ENCODE peak calls at places on chromosomes 5 and 9, in six cellular contexts. V is heart right ventricle, F is body of pancreas, N is vagina, G is K562, X is transverse colon. Y is an unnamed sample. For H3K4me1, the result is how much of the 10 kb centered on the place peaks cover.

GRCh38 chr9:1047605-1048235 is 2.4 kb upstream of the DMRT2 start:
- DNase-seq in V (no peak), F (peak), N (no peak), G (no peak), X (peak), Y (peak)

GRCh38 chr9:108151161-108151586 is 661.6 kb upstream of the KLF4 start:
- DNase-seq in V (peak), F (no peak), N (no peak), G (no peak), X (no peak), Y (no peak)

GRCh38 chr9:127887792-127888191 is 10.3 kb upstream of the AK1 start:
- DNase-seq in V (no peak), F (no peak), N (no peak), G (no peak), X (no peak), Y (no peak)

GRCh38 chr5:139392678-139393496 is 2.0 kb downstream of the PROB1 start:
- DNase-seq in V (peak), F (peak), N (no peak), G (no peak), X (peak), Y (peak)

GRCh38 chr5:125357660-125358059 is 611.2 kb upstream of the ZNF608 start:
- DNase-seq in V (no peak), F (no peak), N (no peak), G (no peak), X (no peak), Y (no peak)

GRCh38 chr5:138654281-138654867 is 79.2 kb upstream of the HSPA9 start:
- DNase-seq in V (no peak), F (no peak), N (no peak), G (peak), X (no peak), Y (no peak)

GRCh38 chr9:32524558-32525461 is 1.2 kb downstream of the RIGI start:
- DNase-seq in V (no peak), F (peak), N (no peak), G (no peak), X (no peak), Y (no peak)

GRCh38 chr5:107670028-107670926 is 460 bp downstream of the EFNA5 start:
- DNase-seq in V (peak), F (peak), N (no peak), G (no peak), X (peak), Y (peak)

GRCh38 chr5:72621576-72621975 is 114.4 kb upstream of the ZNF366 start:
- DNase-seq in V (no peak), F (no peak), N (no peak), G (no peak), X (no peak), Y (no peak)

GRCh38 chr5:139915834-139916233 is 120.2 kb downstream of the PSD2 start:
- DNase-seq in V (no peak), F (peak), N (peak), G (no peak), X (no peak), Y (no peak)

GRCh38 chr9:136858844-136859757 is 7.0 kb downstream of the MAMDC4 start:
- DNase-seq in V (peak), F (peak), N (no peak), G (no peak), X (peak), Y (peak)

GRCh38 chr5:31809037-31809910 is 170.3 kb downstream of the PDZD2 start:
- DNase-seq in V (peak), F (peak), N (no peak), G (peak), X (peak), Y (peak)

GRCh38 chr9:72263572-72263971 is 101.4 kb downstream of the ZFAND5 start:
- DNase-seq in V (no peak), F (no peak), N (no peak), G (no peak), X (no peak), Y (no peak)

GRCh38 chr5:181192337-181193046 is 12.5 kb downstream of the TRIM7 start:
- DNase-seq in V (no peak), F (no peak), N (no peak), G (no peak), X (no peak), Y (no peak)

GRCh38 chr9:34524349-34524748 is 1.6 kb upstream of the ENHO start:
- DNase-seq in V (no peak), F (no peak), N (no peak), G (no peak), X (no peak), Y (no peak)

GRCh38 chr9:106653111-106653697 is 209.8 kb upstream of the ZNF462 start:
- DNase-seq in V (no peak), F (no peak), N (no peak), G (no peak), X (no peak), Y (peak)

GRCh38 chr9:131019387-131020239 is 10.6 kb downstream of the LAMC3 start:
- DNase-seq in V (no peak), F (no peak), N (no peak), G (peak), X (no peak), Y (no peak)

GRCh38 chr5:176542135-176542595 is 5.0 kb upstream of the RNF44 start:
- DNase-seq in V (peak), F (peak), N (no peak), G (peak), X (peak), Y (no peak)

GRCh38 chr5:23977996-23978395 is 470.6 kb downstream of the PRDM9 start:
- DNase-seq in V (no peak), F (peak), N (no peak), G (peak), X (peak), Y (no peak)

GRCh38 chr5:148989567-148989966 is 73.3 kb downstream of the SH3TC2 start:
- DNase-seq in V (no peak), F (no peak), N (no peak), G (no peak), X (no peak), Y (no peak)
- H3K27ac ChIP-seq in V (no peak), F (no peak), N (no peak), G (no peak), X (no peak), Y (no peak)

GRCh38 chr9:6194934-6195333 is 20.7 kb upstream of the IL33 start:
- DNase-seq in V (no peak), F (no peak), N (no peak), G (peak), X (no peak), Y (no peak)
- TF ChIP-seq CTCF in V (no peak), F (no peak), N (no peak), G (peak), X (no peak), Y (no peak)

GRCh38 chr5:111810087-111810486 is 53.1 kb upstream of the NREP start:
- DNase-seq in V (no peak), F (peak), N (no peak), G (no peak), X (peak), Y (no peak)
- H3K4me1 ChIP-seq in V (under half), F (under half), N (under half), G (under half), X (under half), Y (under half)

GRCh38 chr5:102858808-102859207 is 103.7 kb downstream of the PAM start:
- DNase-seq in V (no peak), F (no peak), N (no peak), G (no peak), X (no peak), Y (no peak)
- H3K27ac ChIP-seq in V (no peak), F (no peak), N (no peak), G (no peak), X (no peak), Y (no peak)

GRCh38 chr5:6436715-6437340 is 11.8 kb upstream of the UBE2QL1 start:
- DNase-seq in V (no peak), F (no peak), N (no peak), G (no peak), X (no peak), Y (no peak)

GRCh38 chr5:6432206-6432605 is 16.5 kb upstream of the UBE2QL1 start:
- DNase-seq in V (no peak), F (no peak), N (peak), G (no peak), X (no peak), Y (no peak)

GRCh38 chr5:6434737-6435136 is 13.9 kb upstream of the UBE2QL1 start:
- DNase-seq in V (no peak), F (no peak), N (peak), G (no peak), X (no peak), Y (no peak)

GRCh38 chr5:6431214-6432195 is 17.2 kb upstream of the UBE2QL1 start:
- DNase-seq in V (no peak), F (no peak), N (no peak), G (no peak), X (no peak), Y (no peak)

DNA sequence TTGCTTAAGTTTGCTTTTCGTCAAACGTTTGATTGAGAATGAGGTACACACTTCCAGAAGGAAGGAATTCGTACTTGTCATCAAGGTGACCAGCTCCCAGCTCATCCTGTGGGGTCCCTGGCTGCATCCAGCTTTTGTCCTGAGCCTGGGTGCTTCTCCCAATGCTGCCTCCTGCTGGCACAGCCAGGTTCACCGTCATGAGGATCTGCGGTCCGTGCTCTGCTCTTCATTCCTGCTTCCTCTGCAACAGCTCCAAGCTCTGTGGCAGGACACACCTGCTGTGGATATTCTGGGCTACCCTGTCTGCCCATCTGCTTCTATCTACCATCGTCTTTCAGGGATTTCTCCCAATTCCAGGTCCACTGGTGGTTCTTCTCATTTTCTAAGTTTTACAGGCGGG is 13.3 kb upstream of the UBE2QL1 start:
- DNase-seq in V (no peak), F (no peak), N (peak), G (peak), X (no peak), Y (no peak)
- TF ChIP-seq CTCF in V (peak), F (no peak), N (no peak), G (peak), X (peak), Y (peak)

GRCh38 chr9:90915693-90916092 is 114.1 kb downstream of the SYK start:
- DNase-seq in V (no peak), F (peak), N (no peak), G (peak), X (peak), Y (no peak)

GRCh38 chr9:90921969-90922368 is 120.3 kb downstream of the SYK start:
- DNase-seq in V (no peak), F (no peak), N (no peak), G (no peak), X (no peak), Y (no peak)

GRCh38 chr9:90921104-90921503 is 119.5 kb downstream of the SYK start:
- DNase-seq in V (peak), F (peak), N (no peak), G (no peak), X (peak), Y (peak)

GRCh38 chr9:90916147-90916734 is 114.6 kb downstream of the SYK start:
- DNase-seq in V (no peak), F (no peak), N (no peak), G (no peak), X (no peak), Y (no peak)

DNA sequence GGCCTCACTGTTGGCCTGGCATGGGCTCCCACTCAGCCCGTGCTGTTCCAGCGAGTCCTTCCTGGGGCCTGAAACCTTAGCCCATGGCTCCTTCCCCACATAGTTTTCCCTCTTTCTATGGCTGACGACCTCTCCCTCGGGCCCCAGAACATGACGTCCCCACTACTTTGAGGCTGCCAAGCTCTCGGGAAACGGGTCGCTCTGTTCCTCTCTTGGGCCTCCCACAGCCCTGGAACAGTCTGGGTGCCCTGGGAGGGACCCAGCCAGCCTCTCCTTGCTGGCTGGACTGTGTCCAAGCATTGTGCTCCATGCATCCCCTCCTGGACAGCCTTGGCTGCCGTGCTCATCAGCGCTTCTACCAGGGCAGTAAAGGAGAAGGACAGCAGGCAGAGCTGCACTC is 118.3 kb downstream of the SYK start:
- DNase-seq in V (peak), F (peak), N (no peak), G (no peak), X (no peak), Y (peak)
- H3K4me1 ChIP-seq in V (under half), F (under half), N (under half), G (under half), X (under half), Y (under half)

DNA sequence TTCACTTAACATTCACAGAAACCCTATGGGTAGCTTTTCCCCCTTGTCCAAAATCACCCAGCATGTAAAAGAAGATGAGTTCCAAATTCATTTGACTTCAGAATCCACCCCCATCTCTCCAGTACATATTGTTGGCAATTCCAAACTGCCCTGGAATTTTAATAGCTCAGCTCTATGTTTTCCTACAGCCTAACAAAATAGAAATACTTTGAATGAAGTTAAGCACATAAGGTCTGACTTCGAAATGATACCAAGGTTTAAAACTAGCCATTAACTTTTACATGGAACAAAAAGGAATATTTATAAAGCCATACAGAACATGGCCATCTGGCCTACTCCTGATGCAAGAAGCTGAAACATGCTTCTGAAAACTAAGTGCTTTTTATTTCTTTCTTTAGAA is 634.3 kb downstream of the PDE4D start:
- DNase-seq in V (no peak), F (no peak), N (no peak), G (no peak), X (no peak), Y (no peak)
- H3K27ac ChIP-seq in V (no peak), F (no peak), N (no peak), G (no peak), X (peak), Y (peak)

DNA sequence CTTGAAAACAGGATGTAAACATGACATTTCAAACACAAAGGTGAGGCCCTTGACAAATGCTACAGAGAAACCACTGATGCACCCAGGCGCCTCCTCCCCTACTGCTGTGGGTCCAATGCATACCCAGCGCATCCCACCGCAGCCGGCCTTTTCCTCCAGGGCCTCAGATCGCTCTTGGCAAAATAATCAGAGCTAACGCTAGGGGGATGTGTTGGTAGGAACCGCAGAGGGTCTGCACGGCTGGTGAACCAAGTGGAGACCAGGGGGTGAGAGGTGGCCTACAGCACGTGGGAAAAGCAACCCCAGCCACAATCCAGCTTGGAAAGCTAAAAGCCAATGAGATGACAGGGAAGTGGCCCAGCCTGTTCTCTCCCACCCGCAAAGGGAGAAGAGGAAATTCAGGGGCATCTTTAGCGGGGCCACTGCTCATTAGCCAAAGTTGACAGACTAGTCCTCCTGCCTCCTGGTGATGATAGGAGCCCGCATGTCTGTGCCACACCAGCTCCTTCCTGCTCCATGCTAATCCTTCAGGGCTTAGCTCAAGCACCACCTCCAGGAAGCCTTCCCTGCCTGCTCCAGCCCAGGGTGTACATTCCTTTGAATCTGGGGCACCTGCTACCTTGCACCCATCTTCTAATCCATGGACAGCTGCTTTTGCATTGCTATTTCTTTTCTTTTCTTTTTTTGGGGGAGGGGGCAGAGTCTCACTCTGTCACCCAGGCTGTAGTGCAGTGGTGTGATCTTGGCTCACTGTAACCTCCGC is 5.8 kb downstream of the FAM163B start:
- DNase-seq in V (no peak), F (no peak), N (no peak), G (no peak), X (no peak), Y (peak)
- TF ChIP-seq CTCF in V (no peak), F (no peak), N (no peak), G (no peak), X (no peak), Y (no peak)